ENCODE peak calls at places on chromosomes 2 and 18, in five cellular contexts. One of them, this sample, is unnamed.

GRCh38 chr2:102940684-102941083 is 178.9 kb downstream of the TMEM182 start:
- DNase-seq in CD4-positive, CD25-positive, alpha-beta regulatory T cell: no peak
- DNase-seq in colonic mucosa: no peak
- DNase-seq in PC-3: no peak
- DNase-seq in gastrocnemius medialis: no peak
- DNase-seq in this sample: no peak

GRCh38 chr2:68834737-68835136 is 36.5 kb downstream of the BMP10 start:
- DNase-seq in CD4-positive, CD25-positive, alpha-beta regulatory T cell: no peak
- DNase-seq in colonic mucosa: no peak
- DNase-seq in PC-3: no peak
- DNase-seq in gastrocnemius medialis: no peak
- DNase-seq in this sample: no peak

GRCh38 chr2:54570925-54571694 is 115.0 kb downstream of the SPTBN1 start:
- DNase-seq in CD4-positive, CD25-positive, alpha-beta regulatory T cell: peak; percentile 47
- DNase-seq in colonic mucosa: peak; percentile 70
- DNase-seq in PC-3: peak; percentile 95
- DNase-seq in gastrocnemius medialis: peak; percentile 43
- DNase-seq in this sample: peak; percentile 96

GRCh38 chr2:232871418-232871834 is 1.4 kb downstream of the SNORC start:
- DNase-seq in CD4-positive, CD25-positive, alpha-beta regulatory T cell: no peak
- DNase-seq in colonic mucosa: no peak
- DNase-seq in PC-3: no peak
- DNase-seq in gastrocnemius medialis: no peak
- DNase-seq in this sample: no peak

GRCh38 chr2:216289470-216289869 is 82.8 kb downstream of the MARCHF4 start:
- DNase-seq in CD4-positive, CD25-positive, alpha-beta regulatory T cell: no peak
- DNase-seq in colonic mucosa: no peak
- DNase-seq in PC-3: no peak
- DNase-seq in gastrocnemius medialis: no peak
- DNase-seq in this sample: no peak

GRCh38 chr2:73494031-73494430 is 108.4 kb downstream of the ALMS1 start:
- DNase-seq in CD4-positive, CD25-positive, alpha-beta regulatory T cell: no peak
- DNase-seq in colonic mucosa: no peak
- DNase-seq in PC-3: peak; percentile 34
- DNase-seq in gastrocnemius medialis: no peak
- DNase-seq in this sample: peak; percentile 49

GRCh38 chr2:229410946-229411345 is 139.9 kb upstream of the PID1 start:
- DNase-seq in CD4-positive, CD25-positive, alpha-beta regulatory T cell: no peak
- DNase-seq in colonic mucosa: no peak
- DNase-seq in PC-3: peak; percentile 61
- DNase-seq in gastrocnemius medialis: no peak
- DNase-seq in this sample: peak; percentile 69

GRCh38 chr2:219178377-219179175 is 501 bp downstream of the RETREG2 start:
- DNase-seq in CD4-positive, CD25-positive, alpha-beta regulatory T cell: peak; percentile 52
- DNase-seq in colonic mucosa: peak; percentile 71
- DNase-seq in PC-3: peak; percentile 13
- DNase-seq in gastrocnemius medialis: peak; percentile 34
- DNase-seq in this sample: peak; percentile 12

GRCh38 chr2:54289942-54290702 is 34.1 kb upstream of the TSPYL6 start:
- DNase-seq in CD4-positive, CD25-positive, alpha-beta regulatory T cell: no peak
- DNase-seq in colonic mucosa: no peak
- DNase-seq in PC-3: no peak
- DNase-seq in gastrocnemius medialis: no peak
- DNase-seq in this sample: no peak

GRCh38 chr2:37666772-37667171 is 4.7 kb downstream of the CDC42EP3 start:
- DNase-seq in CD4-positive, CD25-positive, alpha-beta regulatory T cell: no peak
- DNase-seq in colonic mucosa: no peak
- DNase-seq in PC-3: no peak
- DNase-seq in gastrocnemius medialis: no peak
- DNase-seq in this sample: no peak
- H3K4me3 ChIP-seq in CD4-positive, CD25-positive, alpha-beta regulatory T cell: peak overlapping the region; percentile 14
- H3K4me3 ChIP-seq in colonic mucosa: no peak overlapping the region
- H3K4me3 ChIP-seq in PC-3: no peak overlapping the region
- H3K4me3 ChIP-seq in gastrocnemius medialis: peak overlapping the region; percentile 37
- H3K4me3 ChIP-seq in this sample: no peak overlapping the region

GRCh38 chr18:55912071-55912470 is 324.1 kb upstream of the TCF4 start:
- DNase-seq in CD4-positive, CD25-positive, alpha-beta regulatory T cell: no peak
- DNase-seq in colonic mucosa: no peak
- DNase-seq in PC-3: no peak
- DNase-seq in gastrocnemius medialis: no peak
- DNase-seq in this sample: no peak

GRCh38 chr18:55906533-55906932 is 318.5 kb upstream of the TCF4 start:
- DNase-seq in CD4-positive, CD25-positive, alpha-beta regulatory T cell: no peak
- DNase-seq in colonic mucosa: no peak
- DNase-seq in PC-3: peak; percentile 8
- DNase-seq in gastrocnemius medialis: no peak
- DNase-seq in this sample: peak; percentile 55

GRCh38 chr18:55907352-55908045 is 319.5 kb upstream of the TCF4 start:
- DNase-seq in CD4-positive, CD25-positive, alpha-beta regulatory T cell: no peak
- DNase-seq in colonic mucosa: no peak
- DNase-seq in PC-3: peak; percentile 6
- DNase-seq in gastrocnemius medialis: no peak
- DNase-seq in this sample: peak; percentile 49

GRCh38 chr18:55910328-55910727 is 322.3 kb upstream of the TCF4 start:
- DNase-seq in CD4-positive, CD25-positive, alpha-beta regulatory T cell: no peak
- DNase-seq in colonic mucosa: no peak
- DNase-seq in PC-3: peak; percentile 52
- DNase-seq in gastrocnemius medialis: no peak
- DNase-seq in this sample: peak; percentile 31

GRCh38 chr18:55908790-55909408 is 320.9 kb upstream of the TCF4 start:
- DNase-seq in CD4-positive, CD25-positive, alpha-beta regulatory T cell: no peak
- DNase-seq in colonic mucosa: no peak
- DNase-seq in PC-3: no peak
- DNase-seq in gastrocnemius medialis: no peak
- DNase-seq in this sample: no peak
- H3K4me3 ChIP-seq in CD4-positive, CD25-positive, alpha-beta regulatory T cell: no peak overlapping the region
- H3K4me3 ChIP-seq in colonic mucosa: no peak overlapping the region
- H3K4me3 ChIP-seq in PC-3: no peak overlapping the region
- H3K4me3 ChIP-seq in gastrocnemius medialis: no peak overlapping the region
- H3K4me3 ChIP-seq in this sample: no peak overlapping the region

GRCh38 chr2:241734208-241734466 is 293 bp upstream of the D2HGDH start:
- DNase-seq in CD4-positive, CD25-positive, alpha-beta regulatory T cell: no peak
- DNase-seq in colonic mucosa: no peak
- DNase-seq in PC-3: no peak
- DNase-seq in gastrocnemius medialis: no peak
- DNase-seq in this sample: no peak
- H3K4me3 ChIP-seq in CD4-positive, CD25-positive, alpha-beta regulatory T cell: no peak overlapping the region
- H3K4me3 ChIP-seq in colonic mucosa: peak overlapping the region; percentile 96
- H3K4me3 ChIP-seq in PC-3: peak overlapping the region; percentile 78
- H3K4me3 ChIP-seq in gastrocnemius medialis: peak overlapping the region; percentile 73
- H3K4me3 ChIP-seq in this sample: peak overlapping the region; percentile 30

GRCh38 chr2:63057249-63058148 is 6.9 kb downstream of the OTX1 start:
- DNase-seq in CD4-positive, CD25-positive, alpha-beta regulatory T cell: no peak
- DNase-seq in colonic mucosa: no peak
- DNase-seq in PC-3: no peak
- DNase-seq in gastrocnemius medialis: no peak
- DNase-seq in this sample: no peak
- H3K4me3 ChIP-seq in CD4-positive, CD25-positive, alpha-beta regulatory T cell: no peak overlapping the region
- H3K4me3 ChIP-seq in colonic mucosa: no peak overlapping the region
- H3K4me3 ChIP-seq in PC-3: no peak overlapping the region
- H3K4me3 ChIP-seq in gastrocnemius medialis: peak overlapping the region; percentile 45
- H3K4me3 ChIP-seq in this sample: no peak overlapping the region

GRCh38 chr2:64839844-64840243 is 149.4 kb upstream of the SLC1A4 start:
- DNase-seq in CD4-positive, CD25-positive, alpha-beta regulatory T cell: no peak
- DNase-seq in colonic mucosa: no peak
- DNase-seq in PC-3: no peak
- DNase-seq in gastrocnemius medialis: peak; percentile 21
- DNase-seq in this sample: no peak
- H3K4me3 ChIP-seq in CD4-positive, CD25-positive, alpha-beta regulatory T cell: no peak overlapping the region
- H3K4me3 ChIP-seq in colonic mucosa: no peak overlapping the region
- H3K4me3 ChIP-seq in PC-3: no peak overlapping the region
- H3K4me3 ChIP-seq in gastrocnemius medialis: no peak overlapping the region
- H3K4me3 ChIP-seq in this sample: no peak overlapping the region